ENCODE peak calls at places on chromosomes 12 and 14, in eight cellular contexts. P, T, O, W, G, Z, D and Y are unnamed samples.

GRCh38 chr12:107731376-107731775 is 29.6 kb downstream of the PRDM4 start:
- DNase-seq in Z (no peak), T (no peak), D (no peak), W (no peak), P (no peak), G (no peak), O (no peak), Y (no peak)

GRCh38 chr12:57006809-57007475 is 596 bp upstream of the ZBTB39 start:
- DNase-seq in P (no peak), O (peak), T (no peak), D (no peak), W (no peak), G (no peak), Z (no peak), Y (no peak)

GRCh38 chr14:104101651-104102281 is 16.3 kb downstream of the ASPG start:
- DNase-seq in G (no peak), Z (no peak), P (no peak), D (no peak), O (no peak), T (no peak), W (no peak), Y (no peak)

GRCh38 chr12:6426882-6427671 is 17.7 kb upstream of the CD27 start:
- DNase-seq in D (no peak), P (no peak), T (no peak), Z (no peak), O (no peak), G (no peak), W (no peak), Y (no peak)

GRCh38 chr12:22321620-22322019 is 12.9 kb downstream of the ST8SIA1 start:
- DNase-seq in T (no peak), Z (peak), G (no peak), W (no peak), O (peak), D (peak), P (no peak), Y (no peak)

GRCh38 chr12:115543269-115543668 is 734.2 kb downstream of the MED13L start:
- DNase-seq in T (no peak), D (no peak), G (no peak), Z (no peak), W (no peak), O (no peak), P (no peak), Y (peak)

GRCh38 chr12:66232258-66232657 is 43.2 kb downstream of the IRAK3 start:
- DNase-seq in D (no peak), Z (no peak), O (no peak), G (no peak), W (no peak), P (no peak), T (no peak), Y (no peak)

GRCh38 chr12:122986258-122986871 is 5.9 kb downstream of the ARL6IP4 start:
- DNase-seq in P (no peak), D (no peak), Z (no peak), T (no peak), G (no peak), W (no peak), O (no peak), Y (no peak)

GRCh38 chr14:102930753-102931579 is 8.5 kb downstream of the AMN start:
- DNase-seq in W (no peak), T (no peak), P (no peak), G (no peak), Z (peak), D (peak), O (peak), Y (no peak)

GRCh38 chr14:102081231-102082080 is 5.4 kb downstream of the HSP90AA1 start:
- DNase-seq in P (no peak), Z (no peak), T (no peak), G (no peak), O (peak), D (no peak), W (no peak), Y (no peak)

GRCh38 chr12:116862167-116862566 is 19.1 kb downstream of the HRK start:
- DNase-seq in W (no peak), T (no peak), D (no peak), G (no peak), Z (no peak), O (no peak), P (no peak), Y (no peak)

GRCh38 chr14:65229431-65230286 is 127.3 kb upstream of the MAX start:
- DNase-seq in T (no peak), P (no peak), G (no peak), W (no peak), O (no peak), D (peak), Z (peak), Y (no peak)

GRCh38 chr14:75822522-75823288 is 159.1 kb downstream of the TGFB3 start:
- DNase-seq in P (no peak), O (no peak), W (peak), D (peak), T (no peak), Z (peak), G (peak), Y (peak)

GRCh38 chr14:87111141-87111540 is 881.8 kb downstream of the GALC start:
- DNase-seq in W (no peak), D (no peak), G (no peak), Z (no peak), T (no peak), P (no peak), O (no peak), Y (no peak)

GRCh38 chr12:124296295-124296915 is 1.5 kb downstream of the RFLNA start:
- DNase-seq in T (no peak), G (no peak), D (no peak), P (no peak), W (no peak), Z (no peak), O (no peak), Y (no peak)

GRCh38 chr14:74302160-74302628 is 540 bp downstream of the ABCD4 start:
- DNase-seq in T (no peak), O (peak), G (no peak), P (no peak), W (peak), D (peak), Z (peak), Y (no peak)

GRCh38 chr12:93122089-93122488 is 193.0 kb upstream of the EEA1 start:
- DNase-seq in T (peak), Z (peak), P (no peak), W (no peak), O (no peak), D (peak), G (no peak), Y (no peak)

GRCh38 chr12:70839544-70839943 is 81.0 kb downstream of the PTPRR start:
- DNase-seq in P (no peak), T (no peak), G (no peak), D (no peak), Z (no peak), O (no peak), W (no peak), Y (no peak)
- TF ChIP-seq CTCF in P (no peak), T (no peak), G (no peak), D (no peak), Z (no peak), O (no peak), W (no peak), Y (no peak)

GRCh38 chr14:54715244-54715643 is 148.3 kb downstream of the SAMD4A start:
- DNase-seq in Z (no peak), T (no peak), D (peak), O (no peak), G (no peak), W (no peak), P (no peak), Y (no peak)

GRCh38 chr14:54711812-54712211 is 144.9 kb downstream of the SAMD4A start:
- DNase-seq in O (no peak), P (no peak), Z (no peak), G (no peak), W (no peak), T (no peak), D (no peak), Y (no peak)

GRCh38 chr14:54711312-54711711 is 144.4 kb downstream of the SAMD4A start:
- DNase-seq in Z (no peak), G (no peak), P (no peak), T (no peak), O (no peak), D (no peak), W (no peak), Y (no peak)

GRCh38 chr14:54712371-54712998 is 145.6 kb downstream of the SAMD4A start:
- DNase-seq in D (peak), T (no peak), G (no peak), Z (no peak), O (no peak), W (no peak), P (no peak), Y (no peak)

DNA sequence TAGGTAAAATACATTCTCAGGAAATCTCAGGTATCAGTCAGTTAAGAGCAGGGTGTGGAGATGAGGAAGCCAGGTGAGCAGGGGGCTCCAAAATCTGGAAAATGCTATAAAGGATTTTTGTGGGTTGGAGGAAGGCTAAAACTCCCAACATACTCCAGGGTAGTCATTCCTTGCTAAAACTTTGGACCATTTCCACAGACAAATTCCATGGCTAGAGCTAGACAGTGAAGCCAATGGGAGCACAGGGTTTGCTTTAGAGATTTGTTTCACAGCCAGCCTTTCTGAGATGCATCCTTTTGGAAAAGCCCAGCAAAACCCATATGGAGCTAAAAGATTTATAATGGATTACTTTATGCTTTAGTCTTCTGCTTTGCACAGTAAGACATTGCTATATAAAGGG is 146.4 kb downstream of the SAMD4A start:
- DNase-seq in P (no peak), Z (peak), O (no peak), D (peak), T (no peak), G (no peak), W (peak), Y (no peak)
- H3K4me3 ChIP-seq in P (no peak), Z (no peak), O (no peak), D (no peak), T (no peak), G (no peak), W (no peak), Y (no peak)

DNA sequence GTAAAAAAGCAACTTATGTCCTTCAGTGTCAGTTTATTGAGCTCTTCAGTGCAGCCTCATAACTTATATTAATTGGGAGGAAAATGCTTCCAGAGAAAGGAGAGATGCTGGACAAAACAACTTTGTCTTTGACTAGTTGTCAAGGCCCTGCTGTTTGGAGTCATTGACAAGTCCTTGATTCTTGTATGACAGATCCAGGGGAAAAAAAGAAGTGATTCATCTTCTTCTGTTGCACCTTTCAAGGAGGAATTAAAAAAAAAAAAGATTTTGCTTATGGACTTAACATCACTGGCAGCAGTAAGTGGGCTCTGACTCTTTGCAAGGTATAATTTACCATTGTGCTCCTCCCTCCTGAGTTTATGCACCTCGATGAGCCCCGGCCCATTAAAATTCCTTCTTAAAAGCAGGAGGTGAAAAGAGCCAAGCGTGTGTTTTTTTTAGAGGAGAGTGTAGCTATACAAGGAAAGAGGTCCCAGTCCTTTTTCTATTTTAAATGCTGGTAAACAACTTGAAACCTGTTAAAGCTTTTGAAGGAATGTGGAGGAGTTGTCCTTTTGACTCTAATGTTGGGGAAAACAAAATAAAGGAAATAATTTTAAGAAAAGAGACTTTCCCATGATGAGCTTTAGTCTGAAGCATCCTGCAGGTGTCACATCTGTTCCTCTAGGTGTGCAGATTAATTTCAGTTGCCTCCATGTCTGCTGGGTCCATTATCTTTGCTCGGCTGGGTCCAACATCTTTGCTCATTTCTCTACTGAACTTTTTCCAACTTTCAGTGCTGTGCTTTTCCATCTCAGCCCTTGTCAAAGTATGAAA is 431.6 kb downstream of the RAD51B start:
- DNase-seq in T (no peak), Z (no peak), P (no peak), O (no peak), G (no peak), D (no peak), W (no peak), Y (no peak)
- TF ChIP-seq CTCF in T (no peak), Z (no peak), P (no peak), O (no peak), G (no peak), D (no peak), W (no peak), Y (no peak)

DNA sequence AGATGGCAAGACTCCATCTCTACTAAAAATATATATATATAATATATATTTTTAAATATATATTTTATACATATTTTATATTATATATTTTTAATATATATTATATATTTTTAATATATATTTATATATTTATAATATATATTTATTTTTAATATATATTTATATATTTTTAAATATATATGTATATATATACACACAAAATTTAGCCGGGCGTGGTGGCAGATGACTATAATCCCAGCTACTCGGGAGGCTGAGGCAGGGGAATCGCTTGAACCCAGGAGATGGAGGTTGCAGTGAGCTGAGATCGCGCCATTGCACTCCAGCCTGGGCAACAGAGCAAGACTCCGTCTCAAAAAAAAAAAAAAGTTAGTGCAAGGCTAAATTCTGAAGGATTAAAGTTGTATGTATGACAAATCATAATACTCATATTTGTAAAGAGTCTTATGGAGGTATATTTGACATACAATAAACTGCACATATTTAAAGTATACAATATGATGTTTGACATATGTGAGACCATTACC is 7.7 kb upstream of the TDG start:
- DNase-seq in T (no peak), P (no peak), W (no peak), O (no peak), Z (no peak), D (no peak), G (no peak), Y (no peak)
- H3K4me3 ChIP-seq in T (no peak), P (peak), W (no peak), O (no peak), Z (no peak), D (peak), G (no peak), Y (peak)

GRCh38 chr12:118980407-118981014 is 830 bp upstream of the SRRM4 start:
- DNase-seq in D (no peak), O (no peak), T (no peak), P (peak), W (no peak), Z (no peak), G (no peak), Y (no peak)

GRCh38 chr12:118982308-118982707 is 967 bp downstream of the SRRM4 start:
- DNase-seq in W (no peak), Z (no peak), T (no peak), G (no peak), P (no peak), D (no peak), O (no peak), Y (no peak)

GRCh38 chr12:118983147-118983824 is 1.9 kb downstream of the SRRM4 start:
- DNase-seq in W (no peak), T (no peak), Z (no peak), G (no peak), D (no peak), P (peak), O (no peak), Y (no peak)

GRCh38 chr12:118981285-118982201 is at the start of gene SRRM4:
- DNase-seq in P (peak), Z (no peak), T (no peak), G (no peak), O (no peak), D (no peak), W (no peak), Y (no peak)

GRCh38 chr12:118979763-118980406 is 1.5 kb upstream of the SRRM4 start:
- DNase-seq in G (no peak), T (no peak), P (peak), D (peak), O (peak), W (no peak), Z (peak), Y (peak)
- TF ChIP-seq CTCF in G (peak), T (peak), P (peak), D (peak), O (peak), W (peak), Z (peak), Y (peak)

GRCh38 chr14:38079268-38079667 is 128.4 kb upstream of the SSTR1 start:
- DNase-seq in W (no peak), G (peak), D (no peak), Z (no peak), P (no peak), T (peak), O (no peak), Y (no peak)

GRCh38 chr14:38074754-38075153 is 132.9 kb upstream of the SSTR1 start:
- DNase-seq in W (no peak), D (no peak), T (no peak), G (no peak), Z (no peak), P (no peak), O (no peak), Y (no peak)

GRCh38 chr14:38079886-38080285 is 127.8 kb upstream of the SSTR1 start:
- DNase-seq in W (no peak), T (no peak), D (no peak), Z (no peak), G (no peak), O (no peak), P (no peak), Y (no peak)

GRCh38 chr14:38080696-38081095 is 127.0 kb upstream of the SSTR1 start:
- DNase-seq in P (no peak), O (no peak), D (no peak), G (no peak), Z (no peak), W (no peak), T (no peak), Y (no peak)

GRCh38 chr14:38078393-38078792 is 129.3 kb upstream of the SSTR1 start:
- DNase-seq in Z (no peak), W (no peak), D (no peak), G (no peak), P (no peak), T (no peak), O (no peak), Y (no peak)
- H3K4me3 ChIP-seq in Z (no peak), W (no peak), D (no peak), G (no peak), P (no peak), T (no peak), O (no peak), Y (no peak)

GRCh38 chr14:78851189-78851588 is 681.0 kb downstream of the NRXN3 start:
- DNase-seq in G (no peak), P (no peak), O (no peak), W (no peak), Z (no peak), D (no peak), T (no peak), Y (no peak)

GRCh38 chr14:78847801-78848200 is 677.6 kb downstream of the NRXN3 start:
- DNase-seq in O (no peak), T (no peak), Z (no peak), W (no peak), G (no peak), P (no peak), D (no peak), Y (no peak)

GRCh38 chr14:78849952-78850351 is 679.8 kb downstream of the NRXN3 start:
- DNase-seq in D (no peak), T (no peak), O (no peak), Z (no peak), W (no peak), P (no peak), G (no peak), Y (no peak)

DNA sequence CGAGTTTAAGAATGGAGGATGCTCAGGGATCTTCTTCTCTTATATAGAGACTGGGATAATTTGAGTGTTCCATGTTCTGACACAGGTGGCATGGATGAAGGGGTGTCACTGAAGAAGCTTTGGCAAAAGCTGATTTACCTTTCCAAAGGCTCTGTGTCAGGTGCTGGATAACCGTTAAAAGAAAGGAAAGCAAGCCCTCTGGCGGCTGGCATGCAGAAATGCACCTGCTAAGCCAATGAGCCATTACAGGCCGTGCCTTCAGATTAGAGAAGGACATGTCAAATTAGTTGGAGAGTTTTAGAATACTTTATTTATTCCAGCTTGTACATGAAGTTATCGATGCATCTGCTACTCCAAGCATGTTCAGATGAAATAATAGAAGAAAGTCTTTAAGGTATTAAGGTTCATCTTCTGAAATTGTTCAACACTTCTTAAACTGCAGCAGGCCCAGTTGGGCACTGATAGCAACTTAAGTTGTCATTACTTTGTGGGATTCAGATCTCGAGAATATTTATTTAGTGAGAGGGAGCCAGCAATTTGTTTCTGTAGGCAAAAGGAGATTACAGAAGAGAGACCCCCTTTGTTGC is 678.2 kb downstream of the NRXN3 start:
- DNase-seq in G (no peak), D (peak), Z (peak), T (no peak), P (peak), O (no peak), W (peak), Y (no peak)
- TF ChIP-seq CTCF in G (peak), D (peak), Z (peak), T (peak), P (peak), O (peak), W (peak), Y (peak)

DNA sequence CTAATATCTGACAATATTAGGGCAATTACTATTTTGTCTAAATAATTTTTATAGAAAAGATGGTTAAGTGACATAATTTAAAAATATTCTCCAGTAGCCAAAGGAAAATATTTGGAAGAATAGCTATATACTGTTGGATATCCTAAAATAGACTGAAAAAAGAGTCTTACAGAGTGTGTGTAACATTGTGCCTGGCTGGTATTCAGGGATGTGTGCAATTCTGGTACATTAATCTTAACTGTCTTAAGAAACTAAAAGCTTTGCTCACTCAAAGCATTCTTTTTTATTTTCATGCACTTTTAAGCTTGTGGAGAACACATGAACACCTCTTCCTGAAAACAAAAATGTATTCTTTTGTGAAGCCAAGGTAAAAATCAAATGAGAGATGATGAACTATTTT is 10.1 kb upstream of the NR2C1 start:
- DNase-seq in P (no peak), Z (no peak), T (no peak), D (peak), W (no peak), G (no peak), O (no peak), Y (no peak)
- H3K4me3 ChIP-seq in P (no peak), Z (no peak), T (no peak), D (no peak), W (no peak), G (no peak), O (no peak), Y (no peak)

DNA sequence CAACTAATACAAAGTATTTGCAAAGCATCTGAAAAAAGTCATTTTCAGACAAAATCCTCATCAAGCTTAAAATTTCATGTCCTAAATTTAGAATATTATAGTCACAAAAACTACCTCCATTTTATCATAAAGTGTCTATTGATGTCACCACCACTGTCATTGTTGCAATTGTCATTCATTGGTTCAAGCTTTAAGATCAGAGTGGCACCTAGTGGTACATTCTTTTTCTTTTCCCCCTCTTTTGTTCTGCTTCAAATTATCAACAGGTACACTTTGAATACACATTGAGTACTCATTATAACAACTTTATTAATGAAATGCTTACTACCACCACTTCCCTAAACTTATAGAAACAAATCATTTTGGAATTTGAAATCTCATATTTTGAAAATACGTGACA is 379.8 kb downstream of the SEC23A start:
- DNase-seq in T (no peak), D (no peak), P (no peak), O (no peak), Z (no peak), G (no peak), W (no peak), Y (no peak)
- TF ChIP-seq CTCF in T (no peak), D (no peak), P (no peak), O (no peak), Z (no peak), G (no peak), W (no peak), Y (no peak)